ENCODE peak calls at places on chromosomes 16 and 17, in seven cellular contexts. A, I, D, W, Q, Z and O are unnamed samples.

GRCh38 chr17:6374761-6375312 is 60.1 kb downstream of the AIPL1 start:
- DNase-seq in A (peak; percentile 7), I (peak; percentile 61), D (no peak), W (no peak), Q (peak; percentile 2), Z (no peak), O (peak; percentile 64)

GRCh38 chr16:67783353-67783725 is 23.0 kb downstream of the RANBP10 start:
- DNase-seq in A (no peak), I (no peak), D (no peak), W (no peak), Q (no peak), Z (no peak), O (no peak)

GRCh38 chr17:42407289-42407836 is 15.7 kb downstream of the CAVIN1 start:
- DNase-seq in A (peak; percentile 25), I (peak; percentile 39), D (peak; percentile 94), W (peak; percentile 95), Q (peak; percentile 60), Z (peak; percentile 90), O (peak; percentile 92)

GRCh38 chr17:36743130-36743529 is 141.7 kb downstream of the MRM1 start:
- DNase-seq in A (no peak), I (no peak), D (no peak), W (no peak), Q (no peak), Z (peak; percentile 79), O (no peak)

GRCh38 chr17:67194134-67194533 is 50.9 kb downstream of the HELZ start:
- DNase-seq in A (peak; percentile 63), I (peak; percentile 81), D (no peak), W (no peak), Q (no peak), Z (no peak), O (no peak)

GRCh38 chr17:57256708-57257112 is 387 bp downstream of the MSI2 start:
- DNase-seq in A (peak; percentile 22), I (no peak), D (no peak), W (peak; percentile 75), Q (no peak), Z (peak; percentile 70), O (peak; percentile 36)

GRCh38 chr17:79855331-79856124 is 16.3 kb upstream of the CBX4 start:
- DNase-seq in A (no peak), I (no peak), D (peak; percentile 73), W (no peak), Q (no peak), Z (no peak), O (no peak)

GRCh38 chr16:53711390-53711789 is 7.4 kb downstream of the FTO start:
- DNase-seq in A (no peak), I (no peak), D (no peak), W (no peak), Q (no peak), Z (no peak), O (no peak)

GRCh38 chr17:58710948-58711552 is 18.6 kb downstream of the RAD51C start:
- DNase-seq in A (peak; percentile 76), I (peak; percentile 69), D (peak; percentile 52), W (no peak), Q (peak; percentile 71), Z (no peak), O (peak; percentile 65)

GRCh38 chr17:77374170-77374936 is 233.6 kb downstream of the SEC14L1 start:
- DNase-seq in A (peak; percentile 92), I (peak; percentile 86), D (peak; percentile 80), W (peak; percentile 97), Q (peak; percentile 82), Z (peak; percentile 89), O (no peak)

GRCh38 chr17:28723159-28723835 is 2.7 kb downstream of the TLCD1 start:
- DNase-seq in A (no peak), I (no peak), D (no peak), W (no peak), Q (no peak), Z (no peak), O (no peak)

GRCh38 chr17:49393491-49394255 is 21.0 kb downstream of the PHB1 start:
- DNase-seq in A (no peak), I (no peak), D (no peak), W (no peak), Q (no peak), Z (no peak), O (no peak)

GRCh38 chr17:8475227-8475626 is 39.5 kb downstream of the NDEL1 start:
- DNase-seq in A (no peak), I (no peak), D (no peak), W (no peak), Q (no peak), Z (no peak), O (no peak)

GRCh38 chr16:19431636-19432340 is 14.1 kb downstream of the TMC5 start:
- DNase-seq in A (no peak), I (no peak), D (no peak), W (no peak), Q (no peak), Z (no peak), O (peak; percentile 27)

GRCh38 chr16:14955546-14956231 is 18.4 kb downstream of the NPIPA1 start:
- DNase-seq in A (no peak), I (no peak), D (peak; percentile 93), W (no peak), Q (no peak), Z (no peak), O (no peak)

GRCh38 chr17:19369846-19370492 is 7.4 kb upstream of the B9D1 start:
- DNase-seq in A (no peak), I (no peak), D (no peak), W (peak; percentile 74), Q (no peak), Z (no peak), O (peak; percentile 61)

GRCh38 chr16:14502932-14503741 is 126.9 kb downstream of the PARN start:
- DNase-seq in A (peak; percentile 46), I (peak; percentile 76), D (no peak), W (no peak), Q (peak; percentile 81), Z (no peak), O (peak; percentile 93)

GRCh38 chr17:44655983-44656700 is at the start of gene MEIOC:
- DNase-seq in A (peak; percentile 17), I (peak; percentile 6), D (no peak), W (no peak), Q (peak; percentile 17), Z (no peak), O (peak; percentile 29)

GRCh38 chr17:49861150-49861884 is 13.4 kb upstream of the TAC4 start:
- DNase-seq in A (peak; percentile 30), I (peak; percentile 27), D (no peak), W (no peak), Q (peak; percentile 40), Z (no peak), O (peak; percentile 51)

GRCh38 chr16:25114121-25114520 is 2.6 kb downstream of the LCMT1 start:
- DNase-seq in A (no peak), I (no peak), D (no peak), W (no peak), Q (no peak), Z (no peak), O (no peak)

GRCh38 chr16:25110392-25110947 is 1.1 kb upstream of the LCMT1 start:
- DNase-seq in A (peak; percentile 31), I (no peak), D (no peak), W (no peak), Q (no peak), Z (no peak), O (no peak)

GRCh38 chr16:25108054-25108453 is 3.5 kb upstream of the LCMT1 start:
- DNase-seq in A (no peak), I (no peak), D (no peak), W (no peak), Q (no peak), Z (no peak), O (no peak)

GRCh38 chr16:25109643-25110042 is 1.9 kb upstream of the LCMT1 start:
- DNase-seq in A (peak; percentile 97), I (peak; percentile 98), D (no peak), W (peak; percentile 76), Q (peak; percentile 99), Z (no peak), O (peak; percentile 97)

DNA sequence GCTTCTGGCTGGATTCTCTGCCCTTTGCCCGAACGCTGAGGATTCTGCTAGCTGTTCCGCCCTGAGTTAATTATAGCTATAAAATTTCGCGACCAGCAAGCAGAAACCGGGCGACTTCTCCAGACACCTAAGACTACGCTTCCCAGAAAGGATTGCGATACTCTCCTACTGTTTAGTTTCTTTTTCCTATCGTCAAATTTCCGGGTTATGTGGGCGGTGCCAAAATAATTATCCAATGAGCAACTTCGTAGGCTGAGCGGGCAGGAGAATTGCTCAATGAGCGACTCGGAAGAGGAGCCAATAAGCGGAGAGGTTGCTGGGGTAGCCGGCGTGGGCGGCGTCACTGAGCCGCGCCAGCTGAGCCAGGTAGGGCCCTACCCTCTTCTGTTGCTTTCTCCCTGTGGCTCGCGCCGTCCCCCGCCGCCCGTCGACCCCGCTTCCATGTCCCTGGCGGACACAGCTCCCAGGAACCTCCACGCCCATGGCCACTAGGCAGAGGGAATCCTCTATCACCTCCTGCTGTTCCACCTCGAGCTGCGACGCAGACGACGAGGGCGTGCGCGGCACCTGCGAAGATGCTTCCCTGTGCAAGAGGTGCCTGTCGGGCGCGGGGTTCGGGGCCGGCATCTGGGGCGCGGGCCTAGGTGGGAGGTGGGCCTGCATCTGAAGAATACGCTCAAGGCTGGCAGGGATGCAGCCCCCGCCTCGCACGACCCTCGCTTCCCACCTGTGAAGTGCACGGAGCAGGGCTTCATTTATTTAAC is at the start of gene LCMT1:
- DNase-seq in A (peak; percentile 99), I (peak; percentile 97), D (peak; percentile 94), W (peak; percentile 97), Q (peak; percentile 98), Z (peak; percentile 93), O (peak; percentile 98)
- TF ChIP-seq CTCF in A (no peak), I (peak; percentile 4), D (no peak), W (no peak), Q (no peak), Z (no peak), O (no peak)

DNA sequence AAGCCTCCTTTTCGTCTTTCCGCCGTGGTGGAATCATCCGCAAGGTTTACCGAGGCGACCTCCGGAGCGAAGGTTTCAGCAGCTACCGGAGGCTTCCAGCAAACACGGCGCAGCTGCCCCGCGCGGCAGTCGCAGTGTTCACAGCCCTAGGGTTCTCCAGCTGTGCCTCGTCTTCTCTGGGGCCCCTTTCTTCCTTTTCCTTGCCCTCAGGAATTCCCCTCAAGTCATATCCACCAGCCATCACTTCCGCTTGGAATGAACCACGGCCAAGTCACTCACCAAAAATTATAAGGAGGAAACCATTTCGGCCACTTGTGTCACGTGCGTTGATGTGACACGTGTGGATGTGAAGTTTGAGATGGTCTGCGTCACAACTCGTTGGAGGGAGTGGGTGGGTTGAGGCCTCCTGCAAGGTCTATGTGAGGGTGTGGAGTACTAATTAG is 636 bp upstream of the ERN1 start:
- DNase-seq in A (peak; percentile 70), I (peak; percentile 80), D (no peak), W (peak; percentile 78), Q (peak; percentile 69), Z (peak; percentile 72), O (peak; percentile 63)
- H3K4me3 ChIP-seq in A (peak overlapping the region; percentile 54), I (peak overlapping the region; percentile 49), D (peak overlapping the region; percentile 56), W (peak overlapping the region; percentile 92), Q (peak overlapping the region; percentile 47), Z (peak overlapping the region; percentile 75), O (peak overlapping the region; percentile 51)

DNA sequence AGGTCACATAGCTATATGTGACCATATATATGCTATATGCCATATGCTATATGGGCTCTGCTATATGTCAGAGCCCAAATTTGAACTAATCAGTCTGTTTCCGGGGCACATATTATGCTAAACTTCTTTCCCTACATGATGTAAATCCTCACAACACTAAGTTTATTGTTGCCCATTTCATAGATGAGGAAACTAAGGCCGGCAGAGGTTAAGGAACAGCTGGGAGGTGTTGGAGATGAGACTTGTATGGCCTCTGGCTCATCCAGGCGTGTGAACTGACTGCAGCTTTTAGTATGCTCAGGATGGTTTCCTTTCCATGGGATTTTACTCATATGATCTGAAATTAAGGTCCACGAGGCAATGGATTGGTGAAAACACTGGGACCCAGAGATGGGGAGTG is 17.5 kb upstream of the CNOT1 start:
- DNase-seq in A (no peak), I (no peak), D (no peak), W (no peak), Q (no peak), Z (no peak), O (no peak)
- TF ChIP-seq CTCF in A (no peak), I (no peak), D (no peak), W (no peak), Q (no peak), Z (no peak), O (no peak)

GRCh38 chr17:1593630-1593931 is 31.0 kb upstream of the PITPNA start:
- DNase-seq in A (no peak), I (no peak), D (no peak), W (no peak), Q (no peak), Z (no peak), O (no peak)
- H3K4me3 ChIP-seq in A (no peak overlapping the region), I (no peak overlapping the region), D (no peak overlapping the region), W (no peak overlapping the region), Q (no peak overlapping the region), Z (no peak overlapping the region), O (no peak overlapping the region)